ENCODE peak calls at places on chromosomes 5 and 9, in four cellular contexts. P is HCT116, X is fibroblast of pulmonary artery, K is mucosa of descending colon. R is an unnamed sample.
A peak's percentile ranks its signal among the peaks of the same experiment; 100 is the strongest.

GRCh38 chr9:134770972-134771971 is 109.3 kb upstream of the FCN2 start:
- DNase-seq in P (no peak), X (no peak), K (no peak), R (no peak)

GRCh38 chr9:88678431-88678830 is 143.5 kb downstream of the NXNL2 start:
- DNase-seq in P (no peak), X (no peak), K (no peak), R (peak; percentile 47)

GRCh38 chr5:32630867-32631491 is 45.6 kb downstream of the SUB1 start:
- DNase-seq in P (no peak), X (no peak), K (no peak), R (no peak)

GRCh38 chr9:70491798-70492736 is 77.6 kb upstream of the KLF9 start:
- DNase-seq in P (no peak), X (peak; percentile 71), K (no peak), R (peak; percentile 37)

GRCh38 chr9:81621111-81621510 is 68.2 kb downstream of the TLE1 start:
- DNase-seq in P (no peak), X (no peak), K (no peak), R (no peak)

GRCh38 chr5:126624534-126624933 is 23.8 kb downstream of the PHAX start:
- DNase-seq in P (peak; percentile 73), X (peak; percentile 85), K (no peak), R (peak; percentile 77)

GRCh38 chr9:8622222-8622802 is 822.7 kb upstream of the DMAC1 start:
- DNase-seq in P (no peak), X (no peak), K (no peak), R (no peak)

GRCh38 chr9:113590991-113591898 is 127.7 kb downstream of the RGS3 start:
- DNase-seq in P (no peak), X (peak; percentile 81), K (no peak), R (peak; percentile 78)

GRCh38 chr5:14257995-14258403 is 114.9 kb downstream of the TRIO start:
- DNase-seq in P (no peak), X (no peak), K (no peak), R (no peak)

GRCh38 chr5:174514983-174515394 is 209.4 kb upstream of the MSX2 start:
- DNase-seq in P (no peak), X (no peak), K (no peak), R (no peak)

GRCh38 chr9:75993434-75993833 is 103.0 kb downstream of the PCSK5 start:
- DNase-seq in P (peak; percentile 26), X (peak; percentile 75), K (no peak), R (peak; percentile 53)

GRCh38 chr5:172284275-172284971 is 859 bp upstream of the UBTD2 start:
- DNase-seq in P (no peak), X (no peak), K (peak; percentile 69), R (peak; percentile 79)

GRCh38 chr9:21402387-21403247 is 6.3 kb upstream of the IFNA8 start:
- DNase-seq in P (no peak), X (no peak), K (peak; percentile 48), R (no peak)

GRCh38 chr9:130088056-130088455 is 34.4 kb downstream of the GPR107 start:
- DNase-seq in P (no peak), X (no peak), K (no peak), R (no peak)

GRCh38 chr5:137627730-137628129 is 108.2 kb downstream of the KLHL3 start:
- DNase-seq in P (no peak), X (no peak), K (no peak), R (no peak)

GRCh38 chr9:76200730-76201129 is 193.5 kb downstream of the RFK start:
- DNase-seq in P (no peak), X (no peak), K (no peak), R (no peak)

GRCh38 chr9:88766778-88767503 is 224.3 kb upstream of the S1PR3 start:
- DNase-seq in P (no peak), X (peak; percentile 81), K (no peak), R (peak; percentile 79)

GRCh38 chr5:127746756-127747155 is 43.6 kb downstream of the CCDC192 start:
- DNase-seq in P (peak; percentile 10), X (peak; percentile 66), K (no peak), R (peak; percentile 65)

GRCh38 chr9:121599186-121599871 is 52.1 kb upstream of the DAB2IP start:
- DNase-seq in P (peak; percentile 71), X (peak; percentile 20), K (peak; percentile 67), R (no peak)

GRCh38 chr5:98771389-98772109 is 1.9 kb upstream of the RGMB start:
- DNase-seq in P (peak; percentile 84), X (peak; percentile 94), K (no peak), R (peak; percentile 96)

GRCh38 chr5:132771559-132771998 is 5.5 kb downstream of the SEPTIN8 start:
- DNase-seq in P (no peak), X (peak; percentile 79), K (no peak), R (peak; percentile 81)

GRCh38 chr9:127144670-127145458 is 22.4 kb upstream of the ANGPTL2 start:
- DNase-seq in P (no peak), X (peak; percentile 72), K (no peak), R (peak; percentile 40)

GRCh38 chr9:127949827-127950512 is 12.3 kb upstream of the DPM2 start:
- DNase-seq in P (no peak), X (no peak), K (no peak), R (no peak)

GRCh38 chr5:164518049-164518740 is 1012.8 kb downstream of the MAT2B start:
- DNase-seq in P (no peak), X (no peak), K (no peak), R (no peak)

GRCh38 chr9:85056203-85056572 is 386.7 kb downstream of the NTRK2 start:
- DNase-seq in P (no peak), X (no peak), K (no peak), R (no peak)

GRCh38 chr5:55306641-55307382 is 682 bp downstream of the DHX29 start:
- DNase-seq in P (no peak), X (no peak), K (no peak), R (peak; percentile 31)

GRCh38 chr9:95167998-95168397 is 149.5 kb downstream of the FANCC start:
- DNase-seq in P (peak; percentile 61), X (peak; percentile 97), K (no peak), R (peak; percentile 96)

GRCh38 chr5:178424141-178424855 is 165.9 kb downstream of the COL23A1 start:
- DNase-seq in P (no peak), X (no peak), K (no peak), R (no peak)

GRCh38 chr5:139575751-139576150 is 14.6 kb downstream of the UBE2D2 start:
- DNase-seq in P (no peak), X (no peak), K (no peak), R (no peak)

GRCh38 chr5:26193626-26194025 is 844.8 kb downstream of the CDH9 start:
- DNase-seq in P (no peak), X (no peak), K (no peak), R (no peak)

GRCh38 chr5:123176224-123176937 is 87.3 kb downstream of the PRDM6 start:
- DNase-seq in P (no peak), X (peak; percentile 21), K (no peak), R (peak; percentile 63)

GRCh38 chr9:88697764-88698436 is 162.9 kb downstream of the NXNL2 start:
- DNase-seq in P (no peak), X (peak; percentile 62), K (no peak), R (no peak)

GRCh38 chr9:115694014-115694413 is 459.6 kb upstream of the PAPPA start:
- DNase-seq in P (no peak), X (peak; percentile 99), K (no peak), R (peak; percentile 98)
- H3K4me3 ChIP-seq in P (no peak overlapping the region), X (no peak overlapping the region), K (no peak overlapping the region), R (no peak overlapping the region)

GRCh38 chr9:93944011-93944410 is 11.1 kb downstream of the BARX1 start:
- DNase-seq in P (no peak), X (no peak), K (no peak), R (no peak)
- TF ChIP-seq CTCF in P (no peak), X (no peak), K (no peak), R (no peak)

DNA sequence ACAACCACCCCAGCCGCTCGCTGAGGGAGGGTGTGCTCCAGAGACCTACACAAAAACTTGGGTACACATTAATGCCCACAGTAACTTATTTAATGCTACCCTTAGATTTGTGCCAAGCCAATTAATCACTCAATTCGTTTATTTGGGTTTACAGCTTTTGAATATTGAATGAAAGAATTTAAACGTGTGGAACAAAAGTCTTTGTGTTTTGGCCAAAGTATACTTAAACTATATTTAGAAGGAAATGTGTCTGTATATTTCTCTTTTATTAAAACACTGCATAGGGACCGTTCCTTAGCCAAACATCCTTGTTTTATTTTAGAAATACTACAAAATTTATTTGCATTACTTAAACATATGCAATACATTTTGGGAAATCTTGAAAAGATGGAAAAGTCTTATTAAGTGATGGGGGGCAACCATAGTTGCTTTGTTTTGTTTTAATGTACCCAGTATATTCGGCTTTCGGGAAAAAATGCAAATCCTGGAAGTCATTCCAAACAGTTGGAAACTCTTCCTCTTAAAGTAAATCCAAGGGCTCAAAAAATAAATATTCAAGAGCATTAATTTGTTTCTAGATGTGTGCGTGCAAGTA is 11.8 kb downstream of the ZNF608 start:
- DNase-seq in P (no peak), X (no peak), K (no peak), R (no peak)
- H3K4me3 ChIP-seq in P (no peak overlapping the region), X (peak overlapping the region; percentile 34), K (no peak overlapping the region), R (peak overlapping the region; percentile 25)

GRCh38 chr5:144697847-144698262 is 527.2 kb downstream of the KCTD16 start:
- DNase-seq in P (no peak), X (peak; percentile 68), K (no peak), R (peak; percentile 96)
- TF ChIP-seq CTCF in P (no peak), X (peak; percentile 7), K (no peak), R (peak; percentile 25)

GRCh38 chr9:137035507-137035834 is 3.6 kb upstream of the FUT7 start:
- DNase-seq in P (no peak), X (no peak), K (no peak), R (no peak)

GRCh38 chr9:137037483-137037882 is 5.6 kb upstream of the FUT7 start:
- DNase-seq in P (no peak), X (no peak), K (no peak), R (no peak)

GRCh38 chr9:137034709-137035506 is 3.0 kb upstream of the FUT7 start:
- DNase-seq in P (peak; percentile 69), X (peak; percentile 87), K (peak; percentile 91), R (peak; percentile 85)

GRCh38 chr9:137037035-137037434 is 5.1 kb upstream of the FUT7 start:
- DNase-seq in P (no peak), X (no peak), K (no peak), R (no peak)

DNA sequence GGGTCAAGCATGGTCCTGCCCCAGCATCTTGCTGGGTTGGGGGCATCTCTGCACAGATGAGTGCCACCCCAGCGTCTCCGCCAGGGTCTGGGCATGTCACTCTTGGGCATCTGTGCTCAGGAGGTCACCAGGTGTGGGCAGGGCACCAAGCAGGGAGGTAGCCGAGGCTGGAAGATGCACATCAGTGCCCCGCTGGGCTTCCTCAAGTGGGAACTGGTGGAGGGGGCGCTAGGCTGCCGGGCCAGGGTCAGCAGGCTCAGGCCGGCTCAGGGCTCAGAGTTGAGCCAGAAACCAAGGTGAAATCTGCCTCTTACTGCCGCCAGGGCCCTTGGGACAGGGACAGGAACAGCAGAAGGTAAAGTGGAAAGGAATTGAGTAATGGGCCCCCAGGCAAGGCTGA is 4.0 kb upstream of the FUT7 start:
- DNase-seq in P (no peak), X (no peak), K (no peak), R (no peak)
- H3K4me3 ChIP-seq in P (no peak overlapping the region), X (no peak overlapping the region), K (no peak overlapping the region), R (no peak overlapping the region)

GRCh38 chr5:168339151-168340140 is 48.0 kb downstream of the WWC1 start:
- DNase-seq in P (no peak), X (no peak), K (no peak), R (no peak)
- TF ChIP-seq CTCF in P (peak; percentile 39), X (peak; percentile 15), K (no peak), R (no peak)

R was measured in fibroblast of the aortic adventitia.